ENCODE peak calls at places on chromosomes 7 and 10, in six cellular contexts. One of them, this sample, is unnamed.
A peak's percentile ranks its signal among the peaks of the same experiment; 100 is the strongest.

GRCh38 chr7:98202367-98203195 is 8.7 kb upstream of the BHLHA15 start:
- DNase-seq in IMR-90: no peak
- DNase-seq in H1: no peak
- DNase-seq in neuronal stem cell: no peak
- DNase-seq in H9: no peak
- DNase-seq in trophoblast cell: no peak
- DNase-seq in this sample: no peak

GRCh38 chr7:28784166-28784870 is 173.8 kb downstream of the TRIL start:
- DNase-seq in IMR-90: peak; percentile 34
- DNase-seq in H1: no peak
- DNase-seq in neuronal stem cell: no peak
- DNase-seq in H9: no peak
- DNase-seq in trophoblast cell: no peak
- DNase-seq in this sample: peak; percentile 34

GRCh38 chr7:42144253-42145002 is 92.6 kb downstream of the GLI3 start:
- DNase-seq in IMR-90: peak; percentile 29
- DNase-seq in H1: peak; percentile 33
- DNase-seq in neuronal stem cell: no peak
- DNase-seq in H9: no peak
- DNase-seq in trophoblast cell: no peak
- DNase-seq in this sample: no peak

GRCh38 chr10:11793762-11794479 is 29.2 kb upstream of the PROSER2 start:
- DNase-seq in IMR-90: peak; percentile 80
- DNase-seq in H1: no peak
- DNase-seq in neuronal stem cell: no peak
- DNase-seq in H9: no peak
- DNase-seq in trophoblast cell: peak; percentile 68
- DNase-seq in this sample: peak; percentile 95

GRCh38 chr10:77545585-77545984 is 92.0 kb downstream of the KCNMA1 start:
- DNase-seq in IMR-90: no peak
- DNase-seq in H1: no peak
- DNase-seq in neuronal stem cell: no peak
- DNase-seq in H9: no peak
- DNase-seq in trophoblast cell: no peak
- DNase-seq in this sample: no peak

GRCh38 chr7:122974229-122974628 is 21.3 kb downstream of the TAS2R16 start:
- DNase-seq in IMR-90: no peak
- DNase-seq in H1: no peak
- DNase-seq in neuronal stem cell: no peak
- DNase-seq in H9: peak; percentile 35
- DNase-seq in trophoblast cell: no peak
- DNase-seq in this sample: no peak

GRCh38 chr10:46198516-46198915 is 88.3 kb upstream of the ANTXRL start:
- DNase-seq in IMR-90: no peak
- DNase-seq in H1: no peak
- DNase-seq in neuronal stem cell: no peak
- DNase-seq in H9: no peak
- DNase-seq in trophoblast cell: no peak
- DNase-seq in this sample: no peak

GRCh38 chr7:66841898-66842297 is 79.1 kb upstream of the TMEM248 start:
- DNase-seq in IMR-90: no peak
- DNase-seq in H1: no peak
- DNase-seq in neuronal stem cell: no peak
- DNase-seq in H9: no peak
- DNase-seq in trophoblast cell: no peak
- DNase-seq in this sample: no peak

GRCh38 chr7:74289018-74289659 is at the start of gene CLIP2:
- DNase-seq in IMR-90: peak; percentile 77
- DNase-seq in H1: peak; percentile 82
- DNase-seq in neuronal stem cell: peak; percentile 70
- DNase-seq in H9: peak; percentile 83
- DNase-seq in trophoblast cell: peak; percentile 38
- DNase-seq in this sample: peak; percentile 88

GRCh38 chr7:78083466-78084120 is 285.0 kb downstream of the PHTF2 start:
- DNase-seq in IMR-90: peak; percentile 64
- DNase-seq in H1: no peak
- DNase-seq in neuronal stem cell: no peak
- DNase-seq in H9: no peak
- DNase-seq in trophoblast cell: peak; percentile 71
- DNase-seq in this sample: no peak

DNA sequence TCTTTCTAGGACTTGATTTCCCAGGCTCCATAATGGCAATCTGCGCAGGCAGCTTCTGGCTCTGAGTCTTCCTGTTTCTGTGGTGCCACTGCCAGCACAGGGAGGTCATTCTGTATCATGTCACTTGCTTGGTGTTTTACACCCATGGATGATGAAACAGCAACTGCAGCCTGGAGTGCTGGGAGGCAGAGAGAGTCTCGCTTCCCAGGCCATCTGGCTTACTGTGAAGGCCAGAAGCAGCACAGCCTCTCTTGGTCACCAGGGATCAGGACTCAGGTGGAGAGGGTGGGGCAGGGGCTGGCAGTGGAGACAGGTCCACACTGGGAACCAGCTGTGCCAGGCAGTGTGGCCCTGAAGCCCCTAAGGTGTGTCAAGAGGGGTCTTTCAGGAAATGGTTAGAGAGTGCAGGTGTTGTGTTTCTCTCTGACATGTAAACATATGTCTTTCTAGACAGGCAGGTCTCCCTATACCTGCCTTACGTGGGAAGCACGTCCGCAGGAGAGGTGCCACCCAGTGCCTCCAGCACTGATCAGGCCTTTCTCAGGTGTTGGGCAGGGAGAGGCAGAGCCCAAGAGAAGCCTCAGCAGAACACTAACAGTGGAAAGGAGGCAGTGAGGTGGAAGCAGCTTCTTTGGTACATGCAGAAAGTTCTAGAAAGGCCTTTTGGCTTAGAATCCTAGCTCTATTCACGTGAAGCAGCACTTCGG is 71.4 kb downstream of the INSIG1 start:
- DNase-seq in IMR-90: no peak
- DNase-seq in H1: no peak
- DNase-seq in neuronal stem cell: no peak
- DNase-seq in H9: no peak
- DNase-seq in trophoblast cell: no peak
- DNase-seq in this sample: no peak
- H3K27me3 ChIP-seq in IMR-90: peaks cover 50% of the 10 kb centered on the region
- H3K27me3 ChIP-seq in H1: peaks cover 62% of the 10 kb centered on the region
- H3K27me3 ChIP-seq in neuronal stem cell: peaks cover 52% of the 10 kb centered on the region
- H3K27me3 ChIP-seq in H9: peaks cover 55% of the 10 kb centered on the region
- H3K27me3 ChIP-seq in trophoblast cell: peaks cover 42% of the 10 kb centered on the region
- H3K27me3 ChIP-seq in this sample: peaks cover 36% of the 10 kb centered on the region

DNA sequence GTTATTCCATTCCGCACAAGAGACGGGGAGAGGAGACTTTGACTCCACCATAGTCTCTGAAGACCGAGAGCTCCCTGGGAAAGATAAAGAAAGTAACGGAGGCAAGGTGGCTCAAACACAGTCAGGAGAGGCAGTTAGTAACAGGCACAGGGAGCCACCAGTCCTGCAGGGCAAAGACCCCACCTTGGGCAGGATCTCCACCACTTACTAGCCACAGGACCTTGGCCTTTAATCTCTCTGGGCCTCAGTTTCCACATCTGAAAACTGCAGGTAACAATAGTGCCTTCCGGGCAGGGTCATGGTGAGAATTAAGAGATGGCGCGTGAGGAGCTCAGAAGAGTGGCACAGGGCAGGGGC is 100.3 kb downstream of the TNS3 start:
- DNase-seq in IMR-90: no peak
- DNase-seq in H1: no peak
- DNase-seq in neuronal stem cell: no peak
- DNase-seq in H9: no peak
- DNase-seq in trophoblast cell: no peak
- DNase-seq in this sample: no peak
- H3K18ac ChIP-seq in IMR-90: peak overlapping the region; percentile 45
- H3K18ac ChIP-seq in H1: no peak overlapping the region
- H3K18ac ChIP-seq in neuronal stem cell: peak overlapping the region; percentile 63
- H3K18ac ChIP-seq in H9: no peak overlapping the region
- H3K18ac ChIP-seq in trophoblast cell: peak overlapping the region; percentile 87
- H3K18ac ChIP-seq in this sample: no peak overlapping the region

GRCh38 chr10:69464801-69465401 is 13.6 kb downstream of the TSPAN15 start:
- DNase-seq in IMR-90: no peak
- DNase-seq in H1: no peak
- DNase-seq in neuronal stem cell: no peak
- DNase-seq in H9: no peak
- DNase-seq in trophoblast cell: no peak
- DNase-seq in this sample: no peak
- H2BK120ac ChIP-seq in IMR-90: no peak overlapping the region
- H2BK120ac ChIP-seq in H1: no peak overlapping the region
- H2BK120ac ChIP-seq in neuronal stem cell: no peak overlapping the region
- H2BK120ac ChIP-seq in H9: no peak overlapping the region
- H2BK120ac ChIP-seq in trophoblast cell: no peak overlapping the region
- H2BK120ac ChIP-seq in this sample: no peak overlapping the region

GRCh38 chr7:113801751-113802150 is 117.1 kb downstream of the PPP1R3A start:
- DNase-seq in IMR-90: no peak
- DNase-seq in H1: no peak
- DNase-seq in neuronal stem cell: no peak
- DNase-seq in H9: no peak
- DNase-seq in trophoblast cell: no peak
- DNase-seq in this sample: no peak
- H3K27me3 ChIP-seq in IMR-90: no peaks in the 10 kb centered on the region
- H3K27me3 ChIP-seq in H1: no peaks in the 10 kb centered on the region
- H3K27me3 ChIP-seq in neuronal stem cell: no peaks in the 10 kb centered on the region
- H3K27me3 ChIP-seq in H9: peaks cover 3% of the 10 kb centered on the region
- H3K27me3 ChIP-seq in trophoblast cell: no peaks in the 10 kb centered on the region
- H3K27me3 ChIP-seq in this sample: no peaks in the 10 kb centered on the region

GRCh38 chr7:602341-603141 is 82.9 kb upstream of the PDGFA start:
- DNase-seq in IMR-90: no peak
- DNase-seq in H1: no peak
- DNase-seq in neuronal stem cell: no peak
- DNase-seq in H9: no peak
- DNase-seq in trophoblast cell: no peak
- DNase-seq in this sample: no peak
- H3K18ac ChIP-seq in IMR-90: no peak overlapping the region
- H3K18ac ChIP-seq in H1: no peak overlapping the region
- H3K18ac ChIP-seq in neuronal stem cell: peak overlapping the region; percentile 80
- H3K18ac ChIP-seq in H9: no peak overlapping the region
- H3K18ac ChIP-seq in trophoblast cell: no peak overlapping the region
- H3K18ac ChIP-seq in this sample: peak overlapping the region; percentile 31

DNA sequence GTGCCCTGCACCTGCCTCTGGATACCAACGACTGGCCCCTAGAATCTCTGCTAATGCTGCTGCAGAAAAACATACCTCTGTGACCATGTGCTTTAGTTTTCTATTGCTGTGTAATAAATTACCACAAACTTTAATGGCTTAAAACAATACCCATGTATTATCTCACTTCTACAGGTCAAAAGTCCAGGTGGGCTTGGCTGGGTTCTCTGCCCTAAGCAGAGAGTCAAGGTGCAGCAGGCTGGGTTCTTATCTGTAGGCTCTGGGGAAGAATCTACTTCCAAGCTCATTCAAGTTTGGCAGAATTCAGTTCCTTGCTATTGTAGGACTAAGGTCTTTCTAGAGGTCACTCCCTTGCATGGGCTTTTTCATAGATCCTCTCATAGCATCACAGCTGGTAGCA is 52.3 kb downstream of the CCDC71L start:
- DNase-seq in IMR-90: no peak
- DNase-seq in H1: no peak
- DNase-seq in neuronal stem cell: no peak
- DNase-seq in H9: no peak
- DNase-seq in trophoblast cell: no peak
- DNase-seq in this sample: no peak
- H2BK120ac ChIP-seq in IMR-90: peak overlapping the region; percentile 99
- H2BK120ac ChIP-seq in H1: no peak overlapping the region
- H2BK120ac ChIP-seq in neuronal stem cell: no peak overlapping the region
- H2BK120ac ChIP-seq in H9: no peak overlapping the region
- H2BK120ac ChIP-seq in trophoblast cell: no peak overlapping the region
- H2BK120ac ChIP-seq in this sample: peak overlapping the region; percentile 45